ENCODE peak calls at places on chromosomes 12 and 14, in ten cellular contexts. One of them, this sample, is unnamed.

GRCh38 chr12:48985475-48985897 is 7.4 kb downstream of the WNT1 start:
- DNase-seq in stimulated activated CD4-positive, alpha-beta T cell treated with anti-CD3 and anti-CD28 coated beads, Interleukin-4, amount 100 ng/mL, for 48 hours: no peak
- DNase-seq in NCI-H510A treated with DMSO at 0.1 percent for 48 hours: no peak
- DNase-seq in Calu3: no peak
- DNase-seq in activated naive CD8-positive, alpha-beta T cell treated with anti-CD3 and anti-CD28 coated beads, Interleukin-2, amount 50 U/mL, for 24 hours: no peak
- DNase-seq in effector memory CD8-positive, alpha-beta T cell: no peak
- DNase-seq in T-helper 1 cell: no peak
- DNase-seq in GM23338: no peak
- DNase-seq in ELF-1: no peak
- DNase-seq in left kidney: peak
- DNase-seq in this sample: no peak

GRCh38 chr14:30450620-30451019 is 108.3 kb upstream of the G2E3 start:
- DNase-seq in stimulated activated CD4-positive, alpha-beta T cell treated with anti-CD3 and anti-CD28 coated beads, Interleukin-4, amount 100 ng/mL, for 48 hours: no peak
- DNase-seq in NCI-H510A treated with DMSO at 0.1 percent for 48 hours: no peak
- DNase-seq in Calu3: no peak
- DNase-seq in activated naive CD8-positive, alpha-beta T cell treated with anti-CD3 and anti-CD28 coated beads, Interleukin-2, amount 50 U/mL, for 24 hours: no peak
- DNase-seq in effector memory CD8-positive, alpha-beta T cell: no peak
- DNase-seq in T-helper 1 cell: no peak
- DNase-seq in GM23338: no peak
- DNase-seq in ELF-1: no peak
- DNase-seq in left kidney: peak
- DNase-seq in this sample: no peak

GRCh38 chr12:24838531-24838950 is 110.4 kb downstream of the BCAT1 start:
- DNase-seq in stimulated activated CD4-positive, alpha-beta T cell treated with anti-CD3 and anti-CD28 coated beads, Interleukin-4, amount 100 ng/mL, for 48 hours: no peak
- DNase-seq in NCI-H510A treated with DMSO at 0.1 percent for 48 hours: no peak
- DNase-seq in Calu3: no peak
- DNase-seq in activated naive CD8-positive, alpha-beta T cell treated with anti-CD3 and anti-CD28 coated beads, Interleukin-2, amount 50 U/mL, for 24 hours: peak
- DNase-seq in effector memory CD8-positive, alpha-beta T cell: no peak
- DNase-seq in T-helper 1 cell: no peak
- DNase-seq in GM23338: no peak
- DNase-seq in ELF-1: no peak
- DNase-seq in left kidney: no peak
- DNase-seq in this sample: no peak

GRCh38 chr12:108811411-108812185 is 45.8 kb downstream of the SSH1 start:
- DNase-seq in stimulated activated CD4-positive, alpha-beta T cell treated with anti-CD3 and anti-CD28 coated beads, Interleukin-4, amount 100 ng/mL, for 48 hours: no peak
- DNase-seq in NCI-H510A treated with DMSO at 0.1 percent for 48 hours: no peak
- DNase-seq in Calu3: no peak
- DNase-seq in activated naive CD8-positive, alpha-beta T cell treated with anti-CD3 and anti-CD28 coated beads, Interleukin-2, amount 50 U/mL, for 24 hours: no peak
- DNase-seq in effector memory CD8-positive, alpha-beta T cell: no peak
- DNase-seq in T-helper 1 cell: no peak
- DNase-seq in GM23338: no peak
- DNase-seq in ELF-1: no peak
- DNase-seq in left kidney: peak
- DNase-seq in this sample: no peak

GRCh38 chr14:52069617-52070431 is 965 bp upstream of the NID2 start:
- DNase-seq in stimulated activated CD4-positive, alpha-beta T cell treated with anti-CD3 and anti-CD28 coated beads, Interleukin-4, amount 100 ng/mL, for 48 hours: no peak
- DNase-seq in NCI-H510A treated with DMSO at 0.1 percent for 48 hours: no peak
- DNase-seq in Calu3: no peak
- DNase-seq in activated naive CD8-positive, alpha-beta T cell treated with anti-CD3 and anti-CD28 coated beads, Interleukin-2, amount 50 U/mL, for 24 hours: peak
- DNase-seq in effector memory CD8-positive, alpha-beta T cell: no peak
- DNase-seq in T-helper 1 cell: no peak
- DNase-seq in GM23338: peak
- DNase-seq in ELF-1: peak
- DNase-seq in left kidney: peak
- DNase-seq in this sample: no peak

GRCh38 chr14:80055226-80055625 is 156.1 kb downstream of the DIO2 start:
- DNase-seq in stimulated activated CD4-positive, alpha-beta T cell treated with anti-CD3 and anti-CD28 coated beads, Interleukin-4, amount 100 ng/mL, for 48 hours: no peak
- DNase-seq in NCI-H510A treated with DMSO at 0.1 percent for 48 hours: no peak
- DNase-seq in Calu3: no peak
- DNase-seq in activated naive CD8-positive, alpha-beta T cell treated with anti-CD3 and anti-CD28 coated beads, Interleukin-2, amount 50 U/mL, for 24 hours: no peak
- DNase-seq in effector memory CD8-positive, alpha-beta T cell: no peak
- DNase-seq in T-helper 1 cell: no peak
- DNase-seq in GM23338: no peak
- DNase-seq in ELF-1: no peak
- DNase-seq in left kidney: no peak
- DNase-seq in this sample: no peak

GRCh38 chr14:99246536-99247083 is 25.4 kb downstream of the BCL11B start:
- DNase-seq in stimulated activated CD4-positive, alpha-beta T cell treated with anti-CD3 and anti-CD28 coated beads, Interleukin-4, amount 100 ng/mL, for 48 hours: no peak
- DNase-seq in NCI-H510A treated with DMSO at 0.1 percent for 48 hours: no peak
- DNase-seq in Calu3: no peak
- DNase-seq in activated naive CD8-positive, alpha-beta T cell treated with anti-CD3 and anti-CD28 coated beads, Interleukin-2, amount 50 U/mL, for 24 hours: peak
- DNase-seq in effector memory CD8-positive, alpha-beta T cell: no peak
- DNase-seq in T-helper 1 cell: peak
- DNase-seq in GM23338: peak
- DNase-seq in ELF-1: no peak
- DNase-seq in left kidney: peak
- DNase-seq in this sample: no peak

GRCh38 chr14:44316647-44317432 is 190.2 kb downstream of the FSCB start:
- DNase-seq in stimulated activated CD4-positive, alpha-beta T cell treated with anti-CD3 and anti-CD28 coated beads, Interleukin-4, amount 100 ng/mL, for 48 hours: peak
- DNase-seq in NCI-H510A treated with DMSO at 0.1 percent for 48 hours: peak
- DNase-seq in Calu3: peak
- DNase-seq in activated naive CD8-positive, alpha-beta T cell treated with anti-CD3 and anti-CD28 coated beads, Interleukin-2, amount 50 U/mL, for 24 hours: no peak
- DNase-seq in effector memory CD8-positive, alpha-beta T cell: no peak
- DNase-seq in T-helper 1 cell: no peak
- DNase-seq in GM23338: no peak
- DNase-seq in ELF-1: peak
- DNase-seq in left kidney: no peak
- DNase-seq in this sample: peak

GRCh38 chr12:118220697-118221096 is 84.8 kb downstream of the PEBP1 start:
- DNase-seq in stimulated activated CD4-positive, alpha-beta T cell treated with anti-CD3 and anti-CD28 coated beads, Interleukin-4, amount 100 ng/mL, for 48 hours: no peak
- DNase-seq in NCI-H510A treated with DMSO at 0.1 percent for 48 hours: no peak
- DNase-seq in Calu3: no peak
- DNase-seq in activated naive CD8-positive, alpha-beta T cell treated with anti-CD3 and anti-CD28 coated beads, Interleukin-2, amount 50 U/mL, for 24 hours: no peak
- DNase-seq in effector memory CD8-positive, alpha-beta T cell: no peak
- DNase-seq in T-helper 1 cell: no peak
- DNase-seq in GM23338: no peak
- DNase-seq in ELF-1: no peak
- DNase-seq in left kidney: no peak
- DNase-seq in this sample: no peak

This sample was measured in NCI-H345.